ENCODE peak calls at places on chromosomes 1 and 21, in seven cellular contexts. One of them, this sample, is unnamed.

GRCh38 chr1:181356505-181357340 is 126.6 kb upstream of the CACNA1E start:
- DNase-seq in HCT116: no peak
- DNase-seq in central memory CD8-positive, alpha-beta T cell: no peak
- DNase-seq in HFF-Myc: no peak
- DNase-seq in activated CD4-positive, CD25-positive, alpha-beta regulatory T cell treated with anti-CD3 and anti-CD28 coated beads, Interleukin-2, amount 50 U/mL, for 72 hours: no peak
- DNase-seq in fibroblast of the aortic adventitia: no peak
- DNase-seq in CD8-positive, alpha-beta memory T cell: no peak
- DNase-seq in this sample: no peak

GRCh38 chr1:223811634-223812101 is 34.1 kb downstream of the TP53BP2 start:
- DNase-seq in HCT116: peak; percentile 15
- DNase-seq in central memory CD8-positive, alpha-beta T cell: no peak
- DNase-seq in HFF-Myc: no peak
- DNase-seq in activated CD4-positive, CD25-positive, alpha-beta regulatory T cell treated with anti-CD3 and anti-CD28 coated beads, Interleukin-2, amount 50 U/mL, for 72 hours: no peak
- DNase-seq in fibroblast of the aortic adventitia: peak; percentile 76
- DNase-seq in CD8-positive, alpha-beta memory T cell: peak; percentile 29
- DNase-seq in this sample: peak; percentile 72

GRCh38 chr1:187838335-187839293 is 1009.9 kb downstream of the PLA2G4A start:
- DNase-seq in HCT116: no peak
- DNase-seq in central memory CD8-positive, alpha-beta T cell: no peak
- DNase-seq in HFF-Myc: no peak
- DNase-seq in activated CD4-positive, CD25-positive, alpha-beta regulatory T cell treated with anti-CD3 and anti-CD28 coated beads, Interleukin-2, amount 50 U/mL, for 72 hours: no peak
- DNase-seq in fibroblast of the aortic adventitia: no peak
- DNase-seq in CD8-positive, alpha-beta memory T cell: no peak
- DNase-seq in this sample: no peak

GRCh38 chr1:67300561-67300960 is 7.1 kb upstream of the IL12RB2 start:
- DNase-seq in HCT116: no peak
- DNase-seq in central memory CD8-positive, alpha-beta T cell: no peak
- DNase-seq in HFF-Myc: no peak
- DNase-seq in activated CD4-positive, CD25-positive, alpha-beta regulatory T cell treated with anti-CD3 and anti-CD28 coated beads, Interleukin-2, amount 50 U/mL, for 72 hours: no peak
- DNase-seq in fibroblast of the aortic adventitia: no peak
- DNase-seq in CD8-positive, alpha-beta memory T cell: no peak
- DNase-seq in this sample: no peak

GRCh38 chr1:229907884-229908633 is 159.0 kb upstream of the GALNT2 start:
- DNase-seq in HCT116: no peak
- DNase-seq in central memory CD8-positive, alpha-beta T cell: no peak
- DNase-seq in HFF-Myc: no peak
- DNase-seq in activated CD4-positive, CD25-positive, alpha-beta regulatory T cell treated with anti-CD3 and anti-CD28 coated beads, Interleukin-2, amount 50 U/mL, for 72 hours: no peak
- DNase-seq in fibroblast of the aortic adventitia: no peak
- DNase-seq in CD8-positive, alpha-beta memory T cell: no peak
- DNase-seq in this sample: no peak

GRCh38 chr1:234234199-234234598 is 139.1 kb upstream of the COA6 start:
- DNase-seq in HCT116: no peak
- DNase-seq in central memory CD8-positive, alpha-beta T cell: no peak
- DNase-seq in HFF-Myc: no peak
- DNase-seq in activated CD4-positive, CD25-positive, alpha-beta regulatory T cell treated with anti-CD3 and anti-CD28 coated beads, Interleukin-2, amount 50 U/mL, for 72 hours: no peak
- DNase-seq in fibroblast of the aortic adventitia: no peak
- DNase-seq in CD8-positive, alpha-beta memory T cell: no peak
- DNase-seq in this sample: no peak

GRCh38 chr1:74395492-74395891 is 116.9 kb downstream of the LRRC53 start:
- DNase-seq in HCT116: no peak
- DNase-seq in central memory CD8-positive, alpha-beta T cell: no peak
- DNase-seq in HFF-Myc: no peak
- DNase-seq in activated CD4-positive, CD25-positive, alpha-beta regulatory T cell treated with anti-CD3 and anti-CD28 coated beads, Interleukin-2, amount 50 U/mL, for 72 hours: no peak
- DNase-seq in fibroblast of the aortic adventitia: no peak
- DNase-seq in CD8-positive, alpha-beta memory T cell: no peak
- DNase-seq in this sample: no peak

GRCh38 chr1:177927021-177927596 is 42.7 kb downstream of the SEC16B start:
- DNase-seq in HCT116: no peak
- DNase-seq in central memory CD8-positive, alpha-beta T cell: no peak
- DNase-seq in HFF-Myc: peak; percentile 67
- DNase-seq in activated CD4-positive, CD25-positive, alpha-beta regulatory T cell treated with anti-CD3 and anti-CD28 coated beads, Interleukin-2, amount 50 U/mL, for 72 hours: no peak
- DNase-seq in fibroblast of the aortic adventitia: peak; percentile 92
- DNase-seq in CD8-positive, alpha-beta memory T cell: no peak
- DNase-seq in this sample: peak; percentile 85

GRCh38 chr1:99648107-99648506 is 2.2 kb downstream of the PALMD start:
- DNase-seq in HCT116: peak; percentile 15
- DNase-seq in central memory CD8-positive, alpha-beta T cell: no peak
- DNase-seq in HFF-Myc: no peak
- DNase-seq in activated CD4-positive, CD25-positive, alpha-beta regulatory T cell treated with anti-CD3 and anti-CD28 coated beads, Interleukin-2, amount 50 U/mL, for 72 hours: no peak
- DNase-seq in fibroblast of the aortic adventitia: no peak
- DNase-seq in CD8-positive, alpha-beta memory T cell: no peak
- DNase-seq in this sample: no peak

GRCh38 chr1:94677714-94678113 is 136.2 kb upstream of the F3 start:
- DNase-seq in HCT116: no peak
- DNase-seq in central memory CD8-positive, alpha-beta T cell: no peak
- DNase-seq in HFF-Myc: no peak
- DNase-seq in activated CD4-positive, CD25-positive, alpha-beta regulatory T cell treated with anti-CD3 and anti-CD28 coated beads, Interleukin-2, amount 50 U/mL, for 72 hours: no peak
- DNase-seq in fibroblast of the aortic adventitia: no peak
- DNase-seq in CD8-positive, alpha-beta memory T cell: no peak
- DNase-seq in this sample: no peak

GRCh38 chr1:41431490-41432350 is 52.8 kb downstream of the EDN2 start:
- DNase-seq in HCT116: no peak
- DNase-seq in central memory CD8-positive, alpha-beta T cell: no peak
- DNase-seq in HFF-Myc: no peak
- DNase-seq in activated CD4-positive, CD25-positive, alpha-beta regulatory T cell treated with anti-CD3 and anti-CD28 coated beads, Interleukin-2, amount 50 U/mL, for 72 hours: no peak
- DNase-seq in fibroblast of the aortic adventitia: no peak
- DNase-seq in CD8-positive, alpha-beta memory T cell: no peak
- DNase-seq in this sample: no peak

GRCh38 chr1:12760256-12760795 is 13.2 kb upstream of the PRAMEF12 start:
- DNase-seq in HCT116: peak; percentile 12
- DNase-seq in central memory CD8-positive, alpha-beta T cell: no peak
- DNase-seq in HFF-Myc: no peak
- DNase-seq in activated CD4-positive, CD25-positive, alpha-beta regulatory T cell treated with anti-CD3 and anti-CD28 coated beads, Interleukin-2, amount 50 U/mL, for 72 hours: no peak
- DNase-seq in fibroblast of the aortic adventitia: no peak
- DNase-seq in CD8-positive, alpha-beta memory T cell: no peak
- DNase-seq in this sample: no peak

GRCh38 chr1:196180847-196181593 is 427.2 kb downstream of the KCNT2 start:
- DNase-seq in HCT116: peak; percentile 72
- DNase-seq in central memory CD8-positive, alpha-beta T cell: no peak
- DNase-seq in HFF-Myc: peak; percentile 90
- DNase-seq in activated CD4-positive, CD25-positive, alpha-beta regulatory T cell treated with anti-CD3 and anti-CD28 coated beads, Interleukin-2, amount 50 U/mL, for 72 hours: no peak
- DNase-seq in fibroblast of the aortic adventitia: peak; percentile 98
- DNase-seq in CD8-positive, alpha-beta memory T cell: no peak
- DNase-seq in this sample: peak; percentile 94

GRCh38 chr21:45780647-45781046 is 137.1 kb downstream of the PCBP3 start:
- DNase-seq in HCT116: no peak
- DNase-seq in central memory CD8-positive, alpha-beta T cell: no peak
- DNase-seq in HFF-Myc: no peak
- DNase-seq in activated CD4-positive, CD25-positive, alpha-beta regulatory T cell treated with anti-CD3 and anti-CD28 coated beads, Interleukin-2, amount 50 U/mL, for 72 hours: no peak
- DNase-seq in fibroblast of the aortic adventitia: no peak
- DNase-seq in CD8-positive, alpha-beta memory T cell: no peak
- DNase-seq in this sample: no peak

GRCh38 chr21:46151261-46151988 is 4.0 kb downstream of the FTCD start:
- DNase-seq in HCT116: no peak
- DNase-seq in central memory CD8-positive, alpha-beta T cell: no peak
- DNase-seq in HFF-Myc: no peak
- DNase-seq in activated CD4-positive, CD25-positive, alpha-beta regulatory T cell treated with anti-CD3 and anti-CD28 coated beads, Interleukin-2, amount 50 U/mL, for 72 hours: peak; percentile 27
- DNase-seq in fibroblast of the aortic adventitia: no peak
- DNase-seq in CD8-positive, alpha-beta memory T cell: no peak
- DNase-seq in this sample: no peak

GRCh38 chr1:147769107-147769506 is 8.7 kb upstream of the GJA5 start:
- DNase-seq in HCT116: no peak
- DNase-seq in central memory CD8-positive, alpha-beta T cell: no peak
- DNase-seq in HFF-Myc: no peak
- DNase-seq in activated CD4-positive, CD25-positive, alpha-beta regulatory T cell treated with anti-CD3 and anti-CD28 coated beads, Interleukin-2, amount 50 U/mL, for 72 hours: no peak
- DNase-seq in fibroblast of the aortic adventitia: peak; percentile 35
- DNase-seq in CD8-positive, alpha-beta memory T cell: no peak
- DNase-seq in this sample: no peak

GRCh38 chr1:17039522-17039921 is 14.3 kb downstream of the SDHB start:
- DNase-seq in HCT116: no peak
- DNase-seq in central memory CD8-positive, alpha-beta T cell: no peak
- DNase-seq in HFF-Myc: no peak
- DNase-seq in activated CD4-positive, CD25-positive, alpha-beta regulatory T cell treated with anti-CD3 and anti-CD28 coated beads, Interleukin-2, amount 50 U/mL, for 72 hours: no peak
- DNase-seq in fibroblast of the aortic adventitia: no peak
- DNase-seq in CD8-positive, alpha-beta memory T cell: no peak
- DNase-seq in this sample: no peak

GRCh38 chr1:84492726-84493125 is 13.5 kb upstream of the SPATA1 start:
- DNase-seq in HCT116: no peak
- DNase-seq in central memory CD8-positive, alpha-beta T cell: no peak
- DNase-seq in HFF-Myc: no peak
- DNase-seq in activated CD4-positive, CD25-positive, alpha-beta regulatory T cell treated with anti-CD3 and anti-CD28 coated beads, Interleukin-2, amount 50 U/mL, for 72 hours: no peak
- DNase-seq in fibroblast of the aortic adventitia: no peak
- DNase-seq in CD8-positive, alpha-beta memory T cell: no peak
- DNase-seq in this sample: peak; percentile 21

GRCh38 chr1:226679853-226680516 is 59.1 kb downstream of the ITPKB start:
- DNase-seq in HCT116: no peak
- DNase-seq in central memory CD8-positive, alpha-beta T cell: no peak
- DNase-seq in HFF-Myc: no peak
- DNase-seq in activated CD4-positive, CD25-positive, alpha-beta regulatory T cell treated with anti-CD3 and anti-CD28 coated beads, Interleukin-2, amount 50 U/mL, for 72 hours: peak; percentile 71
- DNase-seq in fibroblast of the aortic adventitia: peak; percentile 77
- DNase-seq in CD8-positive, alpha-beta memory T cell: peak; percentile 69
- DNase-seq in this sample: peak; percentile 84

GRCh38 chr1:211282023-211282373 is 22.8 kb downstream of the RCOR3 start:
- DNase-seq in HCT116: no peak
- DNase-seq in central memory CD8-positive, alpha-beta T cell: no peak
- DNase-seq in HFF-Myc: no peak
- DNase-seq in activated CD4-positive, CD25-positive, alpha-beta regulatory T cell treated with anti-CD3 and anti-CD28 coated beads, Interleukin-2, amount 50 U/mL, for 72 hours: no peak
- DNase-seq in fibroblast of the aortic adventitia: no peak
- DNase-seq in CD8-positive, alpha-beta memory T cell: no peak
- DNase-seq in this sample: no peak

GRCh38 chr1:42142894-42143675 is 10.1 kb upstream of the GUCA2B start:
- DNase-seq in HCT116: no peak
- DNase-seq in central memory CD8-positive, alpha-beta T cell: no peak
- DNase-seq in HFF-Myc: no peak
- DNase-seq in activated CD4-positive, CD25-positive, alpha-beta regulatory T cell treated with anti-CD3 and anti-CD28 coated beads, Interleukin-2, amount 50 U/mL, for 72 hours: no peak
- DNase-seq in fibroblast of the aortic adventitia: no peak
- DNase-seq in CD8-positive, alpha-beta memory T cell: no peak
- DNase-seq in this sample: peak; percentile 7

GRCh38 chr1:59596432-59596831 is 218.3 kb upstream of the HOOK1 start:
- DNase-seq in HCT116: no peak
- DNase-seq in central memory CD8-positive, alpha-beta T cell: no peak
- DNase-seq in HFF-Myc: peak; percentile 46
- DNase-seq in activated CD4-positive, CD25-positive, alpha-beta regulatory T cell treated with anti-CD3 and anti-CD28 coated beads, Interleukin-2, amount 50 U/mL, for 72 hours: no peak
- DNase-seq in fibroblast of the aortic adventitia: peak; percentile 88
- DNase-seq in CD8-positive, alpha-beta memory T cell: no peak
- DNase-seq in this sample: peak; percentile 76

GRCh38 chr1:20732071-20732587 is 374 bp downstream of the SH2D5 start:
- DNase-seq in HCT116: no peak
- DNase-seq in central memory CD8-positive, alpha-beta T cell: no peak
- DNase-seq in HFF-Myc: no peak
- DNase-seq in activated CD4-positive, CD25-positive, alpha-beta regulatory T cell treated with anti-CD3 and anti-CD28 coated beads, Interleukin-2, amount 50 U/mL, for 72 hours: no peak
- DNase-seq in fibroblast of the aortic adventitia: peak; percentile 51
- DNase-seq in CD8-positive, alpha-beta memory T cell: peak; percentile 42
- DNase-seq in this sample: peak; percentile 62

GRCh38 chr1:163174524-163175437 is 27.9 kb downstream of the RGS5 start:
- DNase-seq in HCT116: peak; percentile 32
- DNase-seq in central memory CD8-positive, alpha-beta T cell: no peak
- DNase-seq in HFF-Myc: peak; percentile 57
- DNase-seq in activated CD4-positive, CD25-positive, alpha-beta regulatory T cell treated with anti-CD3 and anti-CD28 coated beads, Interleukin-2, amount 50 U/mL, for 72 hours: peak; percentile 36
- DNase-seq in fibroblast of the aortic adventitia: peak; percentile 87
- DNase-seq in CD8-positive, alpha-beta memory T cell: no peak
- DNase-seq in this sample: peak; percentile 87

GRCh38 chr1:175070818-175071217 is 3.2 kb downstream of the TNN start:
- DNase-seq in HCT116: no peak
- DNase-seq in central memory CD8-positive, alpha-beta T cell: no peak
- DNase-seq in HFF-Myc: no peak
- DNase-seq in activated CD4-positive, CD25-positive, alpha-beta regulatory T cell treated with anti-CD3 and anti-CD28 coated beads, Interleukin-2, amount 50 U/mL, for 72 hours: no peak
- DNase-seq in fibroblast of the aortic adventitia: no peak
- DNase-seq in CD8-positive, alpha-beta memory T cell: no peak
- DNase-seq in this sample: no peak

GRCh38 chr1:71222668-71223067 is 141.8 kb upstream of the ZRANB2 start:
- DNase-seq in HCT116: no peak
- DNase-seq in central memory CD8-positive, alpha-beta T cell: no peak
- DNase-seq in HFF-Myc: no peak
- DNase-seq in activated CD4-positive, CD25-positive, alpha-beta regulatory T cell treated with anti-CD3 and anti-CD28 coated beads, Interleukin-2, amount 50 U/mL, for 72 hours: no peak
- DNase-seq in fibroblast of the aortic adventitia: no peak
- DNase-seq in CD8-positive, alpha-beta memory T cell: no peak
- DNase-seq in this sample: no peak

GRCh38 chr1:41683681-41684500 is 199.4 kb upstream of the EDN2 start:
- DNase-seq in HCT116: no peak
- DNase-seq in central memory CD8-positive, alpha-beta T cell: no peak
- DNase-seq in HFF-Myc: no peak
- DNase-seq in activated CD4-positive, CD25-positive, alpha-beta regulatory T cell treated with anti-CD3 and anti-CD28 coated beads, Interleukin-2, amount 50 U/mL, for 72 hours: no peak
- DNase-seq in fibroblast of the aortic adventitia: no peak
- DNase-seq in CD8-positive, alpha-beta memory T cell: no peak
- DNase-seq in this sample: no peak

This sample was measured in choroid plexus epithelial cell.